ENCODE peak calls at places on chromosomes 4 and X, in eight cellular contexts. J, C, U, T, E, D, K and O are unnamed samples.
A peak's percentile ranks its signal among the peaks of the same experiment; 100 is the strongest.

GRCh38 chrX:130082244-130083106 is 27.8 kb downstream of the ELF4 start:
- DNase-seq in K (no peak), J (no peak), E (no peak), D (no peak), U (no peak), T (no peak), C (peak; percentile 64), O (no peak)

GRCh38 chrX:129540725-129541184 is 696 bp downstream of the OCRL start:
- DNase-seq in C (peak; percentile 34), J (no peak), U (no peak), E (no peak), T (peak; percentile 25), K (no peak), D (no peak), O (no peak)

GRCh38 chrX:40007136-40007535 is 90.6 kb downstream of the BCOR start:
- DNase-seq in D (no peak), C (no peak), K (no peak), U (no peak), E (no peak), J (no peak), T (no peak), O (no peak)

GRCh38 chr4:28073860-28074555 is 1213.4 kb downstream of the STIM2 start:
- DNase-seq in K (no peak), T (peak; percentile 1), U (no peak), E (no peak), D (no peak), C (no peak), J (peak; percentile 6), O (peak; percentile 22)

GRCh38 chrX:40912576-40912975 is 172.7 kb upstream of the USP9X start:
- DNase-seq in D (no peak), E (no peak), U (no peak), K (peak; percentile 51), T (no peak), J (no peak), C (no peak), O (no peak)

GRCh38 chr4:156547439-156547838 is 424.2 kb downstream of the PDGFC start:
- DNase-seq in C (no peak), K (no peak), U (no peak), J (peak; percentile 83), T (no peak), D (peak; percentile 60), E (no peak), O (no peak)

GRCh38 chrX:25196221-25196620 is 180.5 kb upstream of the ARX start:
- DNase-seq in U (no peak), E (no peak), J (no peak), T (no peak), D (no peak), C (no peak), K (no peak), O (no peak)

GRCh38 chrX:103722505-103722904 is 11.8 kb downstream of the TMEM31 start:
- DNase-seq in C (no peak), U (no peak), J (no peak), K (no peak), T (no peak), E (no peak), D (no peak), O (no peak)

GRCh38 chr4:121989715-121990114 is 37.9 kb upstream of the TRPC3 start:
- DNase-seq in U (no peak), K (no peak), D (no peak), C (no peak), T (no peak), J (peak; percentile 67), E (no peak), O (no peak)

GRCh38 chrX:40449396-40449795 is 131.4 kb upstream of the ATP6AP2 start:
- DNase-seq in K (no peak), U (no peak), D (no peak), C (no peak), T (no peak), E (no peak), J (no peak), O (no peak)

GRCh38 chr4:76659103-76659490 is 224.1 kb downstream of the SHROOM3 start:
- DNase-seq in E (no peak), C (no peak), D (no peak), U (no peak), T (no peak), K (no peak), J (peak; percentile 4), O (no peak)

GRCh38 chr4:41531561-41532245 is 6.3 kb upstream of the LIMCH1 start:
- DNase-seq in J (no peak), C (no peak), U (no peak), E (no peak), K (no peak), D (no peak), T (no peak), O (no peak)